ENCODE peak calls at places on chromosomes 7 and 10, in nine cellular contexts. One of them, this sample, is unnamed.

GRCh38 chr10:129742742-129743550 is 221.1 kb downstream of the EBF3 start:
- DNase-seq in GM12878: no peak
- DNase-seq in HCT116: no peak
- DNase-seq in fibroblast of lung: no peak
- DNase-seq in IMR-90: no peak
- DNase-seq in H9: peak
- DNase-seq in mammary epithelial cell: no peak
- DNase-seq in astrocyte: no peak
- DNase-seq in K562: no peak
- DNase-seq in this sample: no peak

GRCh38 chr10:69101451-69102095 is 13.7 kb downstream of the SRGN start:
- DNase-seq in K562: no peak
- DNase-seq in GM12878: no peak
- DNase-seq in H9: no peak
- DNase-seq in fibroblast of lung: peak
- DNase-seq in astrocyte: peak
- DNase-seq in IMR-90: peak
- DNase-seq in mammary epithelial cell: peak
- DNase-seq in HCT116: no peak
- DNase-seq in this sample: no peak

GRCh38 chr7:30838008-30838407 is 66.8 kb downstream of the MINDY4 start:
- DNase-seq in IMR-90: no peak
- DNase-seq in GM12878: no peak
- DNase-seq in astrocyte: no peak
- DNase-seq in HCT116: no peak
- DNase-seq in K562: no peak
- DNase-seq in fibroblast of lung: no peak
- DNase-seq in mammary epithelial cell: no peak
- DNase-seq in H9: peak
- DNase-seq in this sample: no peak

GRCh38 chr10:78405231-78405630 is 371.6 kb downstream of the RPS24 start:
- DNase-seq in mammary epithelial cell: no peak
- DNase-seq in HCT116: no peak
- DNase-seq in IMR-90: no peak
- DNase-seq in fibroblast of lung: no peak
- DNase-seq in GM12878: no peak
- DNase-seq in K562: no peak
- DNase-seq in astrocyte: peak
- DNase-seq in H9: no peak
- DNase-seq in this sample: no peak

GRCh38 chr7:24913791-24914464 is 66.0 kb downstream of the OSBPL3 start:
- DNase-seq in GM12878: no peak
- DNase-seq in astrocyte: no peak
- DNase-seq in mammary epithelial cell: no peak
- DNase-seq in fibroblast of lung: peak
- DNase-seq in HCT116: no peak
- DNase-seq in K562: no peak
- DNase-seq in H9: no peak
- DNase-seq in IMR-90: no peak
- DNase-seq in this sample: no peak

GRCh38 chr10:97047788-97048187 is 138.0 kb downstream of the SLIT1 start:
- DNase-seq in GM12878: no peak
- DNase-seq in astrocyte: no peak
- DNase-seq in IMR-90: no peak
- DNase-seq in HCT116: no peak
- DNase-seq in fibroblast of lung: no peak
- DNase-seq in mammary epithelial cell: no peak
- DNase-seq in K562: no peak
- DNase-seq in H9: no peak
- DNase-seq in this sample: no peak

GRCh38 chr10:132627736-132628512 is 90.3 kb downstream of the INPP5A start:
- DNase-seq in fibroblast of lung: peak
- DNase-seq in GM12878: no peak
- DNase-seq in HCT116: no peak
- DNase-seq in H9: no peak
- DNase-seq in mammary epithelial cell: no peak
- DNase-seq in IMR-90: peak
- DNase-seq in K562: peak
- DNase-seq in astrocyte: peak
- DNase-seq in this sample: no peak

GRCh38 chr10:35194906-35195305 is 68.3 kb downstream of the CREM start:
- DNase-seq in H9: no peak
- DNase-seq in astrocyte: peak
- DNase-seq in HCT116: peak
- DNase-seq in fibroblast of lung: peak
- DNase-seq in GM12878: no peak
- DNase-seq in K562: peak
- DNase-seq in IMR-90: peak
- DNase-seq in mammary epithelial cell: peak
- DNase-seq in this sample: no peak

GRCh38 chr7:108152198-108152597 is 22.0 kb upstream of the LAMB4 start:
- DNase-seq in astrocyte: no peak
- DNase-seq in fibroblast of lung: no peak
- DNase-seq in IMR-90: no peak
- DNase-seq in mammary epithelial cell: no peak
- DNase-seq in HCT116: no peak
- DNase-seq in GM12878: no peak
- DNase-seq in K562: no peak
- DNase-seq in H9: no peak
- DNase-seq in this sample: no peak

GRCh38 chr7:24572014-24572413 is 1.2 kb upstream of the PALS2 start:
- DNase-seq in astrocyte: no peak
- DNase-seq in mammary epithelial cell: no peak
- DNase-seq in H9: no peak
- DNase-seq in IMR-90: no peak
- DNase-seq in HCT116: no peak
- DNase-seq in fibroblast of lung: no peak
- DNase-seq in K562: no peak
- DNase-seq in GM12878: no peak
- DNase-seq in this sample: no peak

GRCh38 chr10:48364659-48365405 is 58.4 kb downstream of the MAPK8 start:
- DNase-seq in mammary epithelial cell: peak
- DNase-seq in HCT116: no peak
- DNase-seq in fibroblast of lung: peak
- DNase-seq in IMR-90: peak
- DNase-seq in astrocyte: peak
- DNase-seq in GM12878: no peak
- DNase-seq in K562: no peak
- DNase-seq in H9: no peak
- DNase-seq in this sample: no peak

GRCh38 chr7:134421998-134422397 is 36.9 kb downstream of the AKR1B1 start:
- DNase-seq in mammary epithelial cell: no peak
- DNase-seq in fibroblast of lung: no peak
- DNase-seq in K562: no peak
- DNase-seq in HCT116: no peak
- DNase-seq in GM12878: no peak
- DNase-seq in H9: no peak
- DNase-seq in astrocyte: no peak
- DNase-seq in IMR-90: no peak
- DNase-seq in this sample: no peak

GRCh38 chr10:70846795-70847194 is 31.0 kb downstream of the SGPL1 start:
- DNase-seq in fibroblast of lung: no peak
- DNase-seq in mammary epithelial cell: no peak
- DNase-seq in HCT116: no peak
- DNase-seq in K562: no peak
- DNase-seq in IMR-90: no peak
- DNase-seq in GM12878: no peak
- DNase-seq in H9: no peak
- DNase-seq in astrocyte: peak
- DNase-seq in this sample: no peak

GRCh38 chr7:18505870-18506460 is 10.4 kb downstream of the HDAC9 start:
- DNase-seq in HCT116: no peak
- DNase-seq in K562: no peak
- DNase-seq in H9: no peak
- DNase-seq in astrocyte: peak
- DNase-seq in GM12878: no peak
- DNase-seq in IMR-90: peak
- DNase-seq in fibroblast of lung: peak
- DNase-seq in mammary epithelial cell: no peak
- DNase-seq in this sample: peak
- H3K27ac ChIP-seq in HCT116: no peak
- H3K27ac ChIP-seq in K562: no peak
- H3K27ac ChIP-seq in H9: no peak
- H3K27ac ChIP-seq in astrocyte: peak
- H3K27ac ChIP-seq in GM12878: no peak
- H3K27ac ChIP-seq in IMR-90: no peak
- H3K27ac ChIP-seq in fibroblast of lung: peak
- H3K27ac ChIP-seq in mammary epithelial cell: no peak
- H3K27ac ChIP-seq in this sample: peak

DNA sequence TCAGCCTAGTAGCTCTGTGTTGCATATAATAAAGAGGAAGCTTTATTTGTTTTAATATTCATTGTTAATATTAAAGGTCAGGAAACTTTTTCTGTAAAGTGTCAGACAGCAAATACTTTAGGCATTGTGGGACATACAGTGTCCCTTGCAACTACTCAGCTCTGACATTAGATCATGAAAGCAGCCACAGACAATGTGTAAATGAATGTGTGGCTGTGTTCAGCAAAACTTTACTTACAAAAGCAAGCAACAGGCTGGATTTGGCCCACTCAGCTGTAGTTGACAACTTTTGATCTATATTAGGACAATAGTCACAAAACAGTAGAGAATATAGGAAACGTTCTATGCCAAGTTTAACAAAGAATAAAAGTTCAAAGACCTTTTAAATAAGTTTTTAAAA is 173.3 kb downstream of the RNLS start:
- DNase-seq in IMR-90: no peak
- DNase-seq in mammary epithelial cell: no peak
- DNase-seq in fibroblast of lung: no peak
- DNase-seq in H9: no peak
- DNase-seq in HCT116: no peak
- DNase-seq in astrocyte: no peak
- DNase-seq in K562: no peak
- DNase-seq in GM12878: no peak
- DNase-seq in this sample: no peak
- H2AFZ ChIP-seq in IMR-90: no peak
- H2AFZ ChIP-seq in mammary epithelial cell: no peak
- H2AFZ ChIP-seq in fibroblast of lung: no peak
- H2AFZ ChIP-seq in H9: no peak
- H2AFZ ChIP-seq in HCT116: no peak
- H2AFZ ChIP-seq in astrocyte: no peak
- H2AFZ ChIP-seq in K562: no peak
- H2AFZ ChIP-seq in GM12878: peak
- H2AFZ ChIP-seq in this sample: no peak

GRCh38 chr10:90650858-90651257 is 207.0 kb downstream of the HTR7 start:
- DNase-seq in IMR-90: no peak
- DNase-seq in astrocyte: no peak
- DNase-seq in H9: no peak
- DNase-seq in GM12878: no peak
- DNase-seq in fibroblast of lung: no peak
- DNase-seq in HCT116: no peak
- DNase-seq in K562: no peak
- DNase-seq in mammary epithelial cell: no peak
- DNase-seq in this sample: no peak

DNA sequence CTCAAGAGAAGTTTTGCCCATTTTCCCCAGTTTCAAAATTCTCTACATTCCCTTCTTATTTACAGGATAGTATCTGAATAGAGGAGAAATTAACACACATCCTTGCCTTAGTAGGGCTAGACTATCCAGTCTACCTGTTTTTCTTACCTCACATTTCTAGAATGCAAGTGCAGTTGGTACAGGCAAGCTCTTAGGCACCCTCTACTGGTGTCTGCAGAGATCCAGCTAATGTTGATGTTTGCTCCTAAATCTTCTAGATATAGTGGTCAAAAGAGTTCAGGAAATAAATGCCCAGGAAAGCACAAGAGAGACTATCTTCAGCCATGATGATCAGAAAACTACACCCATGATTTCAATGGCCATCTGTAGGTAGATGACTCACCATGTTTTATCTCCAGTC is 205.3 kb downstream of the HTR7 start:
- DNase-seq in H9: no peak
- DNase-seq in fibroblast of lung: peak
- DNase-seq in IMR-90: peak
- DNase-seq in K562: no peak
- DNase-seq in GM12878: no peak
- DNase-seq in astrocyte: no peak
- DNase-seq in HCT116: peak
- DNase-seq in mammary epithelial cell: peak
- DNase-seq in this sample: no peak
- TF ChIP-seq CTCF in H9: peak
- TF ChIP-seq CTCF in fibroblast of lung: peak
- TF ChIP-seq CTCF in IMR-90: peak
- TF ChIP-seq CTCF in K562: no peak
- TF ChIP-seq CTCF in GM12878: peak
- TF ChIP-seq CTCF in astrocyte: peak
- TF ChIP-seq CTCF in HCT116: peak
- TF ChIP-seq CTCF in mammary epithelial cell: peak
- TF ChIP-seq CTCF in this sample: peak

DNA sequence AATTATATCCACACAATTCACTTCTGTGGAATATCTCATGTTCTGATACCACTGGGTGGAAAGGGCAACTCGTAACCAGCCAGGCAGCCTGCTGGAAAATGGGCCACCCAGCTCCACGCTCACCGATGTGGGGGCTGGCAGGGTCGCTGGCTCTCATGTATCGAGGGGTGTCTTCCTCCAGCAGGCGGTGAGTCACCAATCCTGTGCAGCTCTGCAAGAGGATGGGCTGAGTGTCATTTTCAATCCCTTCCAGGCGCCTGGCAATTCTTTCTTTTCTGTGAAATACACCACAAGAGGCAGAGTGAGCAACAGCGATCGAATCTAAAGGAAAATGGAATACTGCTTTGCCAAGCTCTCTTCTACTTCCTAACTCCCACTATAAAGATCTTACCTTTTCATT is 80.1 kb downstream of the SVIL start:
- DNase-seq in mammary epithelial cell: no peak
- DNase-seq in IMR-90: peak
- DNase-seq in fibroblast of lung: no peak
- DNase-seq in H9: no peak
- DNase-seq in astrocyte: peak
- DNase-seq in GM12878: no peak
- DNase-seq in K562: no peak
- DNase-seq in HCT116: no peak
- DNase-seq in this sample: no peak
- H3K27ac ChIP-seq in mammary epithelial cell: no peak
- H3K27ac ChIP-seq in IMR-90: no peak
- H3K27ac ChIP-seq in fibroblast of lung: no peak
- H3K27ac ChIP-seq in H9: no peak
- H3K27ac ChIP-seq in astrocyte: peak
- H3K27ac ChIP-seq in GM12878: no peak
- H3K27ac ChIP-seq in K562: no peak
- H3K27ac ChIP-seq in HCT116: no peak
- H3K27ac ChIP-seq in this sample: no peak